ENCODE peak calls at places on chromosomes 2 and 18, in nine cellular contexts. S is GM18507; A is CD4-positive, CD25-positive, alpha-beta regulatory T cell; U is activated gamma-delta T cell treated with Interleukin-2 at 50 U/mL for 16 hours; C is stromal cell of bone marrow; K is brain microvascular endothelial cell; X is smooth muscle cell of the brain vasculature; F is HEK293T; T is activated effector memory CD4-positive, alpha-beta T cell treated with Interleukin-2 at 50 U/mL for 16 hours. Y is an unnamed sample.

GRCh38 chr18:36527025-36527424 is 229.5 kb downstream of the FHOD3 start:
- DNase-seq in S (no peak), A (no peak), U (no peak), C (no peak), K (no peak), X (no peak), F (no peak), T (no peak), Y (no peak)

GRCh38 chr2:133821107-133821760 is 253.0 kb upstream of the NCKAP5 start:
- DNase-seq in S (no peak), A (no peak), U (no peak), C (peak; percentile 57), K (peak; percentile 75), X (no peak), F (no peak), T (no peak), Y (peak; percentile 65)

GRCh38 chr18:251572-251971 is 16.3 kb downstream of the THOC1 start:
- DNase-seq in S (no peak), A (no peak), U (no peak), C (no peak), K (no peak), X (no peak), F (no peak), T (no peak), Y (no peak)

GRCh38 chr2:23178398-23178797 is 206.6 kb upstream of the KLHL29 start:
- DNase-seq in S (no peak), A (no peak), U (no peak), C (no peak), K (no peak), X (no peak), F (no peak), T (no peak), Y (no peak)

GRCh38 chr2:94923196-94923595 is 52.0 kb downstream of the TEKT4 start:
- DNase-seq in S (no peak), A (no peak), U (no peak), C (no peak), K (no peak), X (no peak), F (no peak), T (no peak), Y (no peak)

GRCh38 chr2:118738524-118739308 is 108.7 kb downstream of the EN1 start:
- DNase-seq in S (no peak), A (no peak), U (no peak), C (peak; percentile 98), K (peak; percentile 98), X (peak; percentile 72), F (no peak), T (no peak), Y (peak; percentile 81)

GRCh38 chr2:109644571-109645275 is 30.6 kb downstream of the SOWAHC start:
- DNase-seq in S (no peak), A (no peak), U (no peak), C (no peak), K (no peak), X (no peak), F (no peak), T (no peak), Y (no peak)

GRCh38 chr2:11867926-11868325 is 121.5 kb downstream of the LPIN1 start:
- DNase-seq in S (no peak), A (no peak), U (no peak), C (no peak), K (no peak), X (no peak), F (peak; percentile 31), T (no peak), Y (no peak)

Y was measured in RCC 7860.